ENCODE peak calls at places on chromosome 16, in five cellular contexts. A is AG04450, H is brain microvascular endothelial cell, P is fibroblast of pulmonary artery, Y is AG04449. T is an unnamed sample.

GRCh38 chr16:69741519-69741918 is 13.2 kb downstream of the NOB1 start:
- DNase-seq in A (no peak), H (peak; percentile 8), P (peak; percentile 35), Y (no peak), T (peak; percentile 49)

GRCh38 chr16:11824362-11824761 is 27.0 kb downstream of the RSL1D1 start:
- DNase-seq in A (no peak), H (no peak), P (peak; percentile 10), Y (no peak), T (no peak)

GRCh38 chr16:85902366-85903155 is 3.6 kb downstream of the IRF8 start:
- DNase-seq in A (no peak), H (no peak), P (peak; percentile 8), Y (no peak), T (no peak)

GRCh38 chr16:49632798-49633189 is 223.1 kb downstream of the ZNF423 start:
- DNase-seq in A (no peak), H (no peak), P (no peak), Y (no peak), T (no peak)

GRCh38 chr16:87044031-87044380 is 273.2 kb downstream of the C16orf95 start:
- DNase-seq in A (no peak), H (no peak), P (no peak), Y (no peak), T (peak; percentile 13)

GRCh38 chr16:49644143-49644460 is 211.8 kb downstream of the ZNF423 start:
- DNase-seq in A (no peak), H (no peak), P (peak; percentile 35), Y (no peak), T (no peak)

GRCh38 chr16:53991181-53992056 is 287.5 kb downstream of the FTO start:
- DNase-seq in A (peak; percentile 55), H (peak; percentile 42), P (peak; percentile 39), Y (no peak), T (peak; percentile 27)

GRCh38 chr16:79176987-79177386 is 423.6 kb downstream of the MAF start:
- DNase-seq in A (no peak), H (no peak), P (no peak), Y (no peak), T (no peak)

GRCh38 chr16:57256601-57257395 is 11.7 kb downstream of the ARL2BP start:
- DNase-seq in A (no peak), H (no peak), P (no peak), Y (no peak), T (no peak)

GRCh38 chr16:24917236-24917635 is 71.5 kb downstream of the SLC5A11 start:
- DNase-seq in A (no peak), H (no peak), P (no peak), Y (no peak), T (no peak)

GRCh38 chr16:12318661-12319463 is 342.3 kb downstream of the SNX29 start:
- DNase-seq in A (no peak), H (no peak), P (no peak), Y (no peak), T (no peak)

GRCh38 chr16:80231888-80232287 is 308.9 kb upstream of the DYNLRB2 start:
- DNase-seq in A (peak; percentile 38), H (peak; percentile 92), P (peak; percentile 24), Y (peak; percentile 28), T (peak; percentile 86)

GRCh38 chr16:19882641-19883040 is 2.0 kb downstream of the GPRC5B start:
- DNase-seq in A (no peak), H (no peak), P (no peak), Y (no peak), T (no peak)

GRCh38 chr16:86499889-86500707 is 10.2 kb upstream of the FOXF1 start:
- DNase-seq in A (no peak), H (no peak), P (no peak), Y (no peak), T (no peak)

GRCh38 chr16:88508868-88509748 is 56.0 kb downstream of the ZFPM1 start:
- DNase-seq in A (no peak), H (no peak), P (no peak), Y (no peak), T (peak; percentile 78)

GRCh38 chr16:84144859-84145639 is at the start of the genes DNAAF1 and HSDL1:
- DNase-seq in A (peak; percentile 45), H (peak; percentile 72), P (peak; percentile 85), Y (no peak), T (peak; percentile 85)

GRCh38 chr16:70151941-70152509 is 21.6 kb upstream of the CLEC18C start:
- DNase-seq in A (no peak), H (no peak), P (no peak), Y (no peak), T (peak; percentile 55)

GRCh38 chr16:64865037-64865696 is 256.7 kb downstream of the CDH11 start:
- DNase-seq in A (no peak), H (peak; percentile 17), P (peak; percentile 13), Y (no peak), T (no peak)

GRCh38 chr16:55643161-55643970 is 12.4 kb upstream of the SLC6A2 start:
- DNase-seq in A (no peak), H (no peak), P (peak; percentile 39), Y (no peak), T (peak; percentile 23)
- TF ChIP-seq CTCF in A (peak; percentile 28), H (peak; percentile 38), P (peak; percentile 15), Y (no peak), T (no peak)

GRCh38 chr16:369866-370436 is 387 bp downstream of the MRPL28 start:
- DNase-seq in A (no peak), H (no peak), P (no peak), Y (no peak), T (peak; percentile 25)
- H3K4me3 ChIP-seq in A (peak overlapping the region; percentile 51), H (peak overlapping the region; percentile 48), P (peak overlapping the region; percentile 47), Y (peak overlapping the region; percentile 52), T (peak overlapping the region; percentile 40)

GRCh38 chr16:75621170-75621477 is 2.0 kb downstream of the ADAT1 start:
- DNase-seq in A (no peak), H (no peak), P (peak; percentile 63), Y (no peak), T (peak; percentile 48)
- TF ChIP-seq CTCF in A (peak; percentile 75), H (peak; percentile 44), P (peak; percentile 74), Y (peak; percentile 35), T (peak; percentile 59)

DNA sequence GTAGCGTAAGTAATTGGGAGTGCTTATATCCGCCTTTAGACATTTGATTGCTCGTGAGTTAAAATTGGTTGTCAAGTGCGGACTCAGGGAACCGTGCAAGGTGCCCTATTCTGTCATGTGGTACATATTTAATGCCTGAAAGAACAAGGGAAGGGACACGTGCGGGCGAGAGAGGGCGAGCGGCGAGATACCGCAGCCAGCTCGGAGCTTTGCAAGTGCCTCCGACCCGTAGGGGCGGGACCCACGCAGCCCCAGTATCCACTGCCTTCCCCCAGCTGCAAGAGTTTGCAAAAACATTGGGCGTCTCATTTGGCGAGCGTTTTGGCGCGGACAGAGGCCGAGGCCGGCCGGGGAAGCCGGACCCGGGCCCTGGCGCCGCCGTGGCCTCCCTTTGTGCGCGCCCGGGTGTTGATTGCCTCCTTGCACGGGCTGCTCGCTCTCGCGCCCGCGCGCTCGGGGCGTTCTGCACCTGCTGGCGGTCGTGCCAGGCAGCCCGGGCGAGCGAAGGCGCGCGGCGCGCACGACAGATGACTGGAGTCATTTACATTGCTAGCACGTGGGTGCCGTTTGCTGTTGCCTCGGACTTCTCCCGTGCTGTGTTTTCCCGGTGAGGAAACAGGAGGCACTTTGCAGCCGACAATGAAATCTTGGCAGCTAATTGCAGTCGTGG is 849.6 kb upstream of the RBFOX1 start:
- DNase-seq in A (no peak), H (no peak), P (no peak), Y (no peak), T (no peak)
- H3K4me3 ChIP-seq in A (no peak overlapping the region), H (no peak overlapping the region), P (no peak overlapping the region), Y (no peak overlapping the region), T (no peak overlapping the region)